ENCODE peak calls at places on chromosomes 1 and 21, in five cellular contexts. O is AG09309, K is ovary, V is GM12864, H is fibroblast of lung. R is an unnamed sample.

GRCh38 chr1:197911857-197912696 is 5.1 kb upstream of the LHX9 start:
- DNase-seq in H (no peak), V (no peak), K (peak; percentile 18), O (no peak), R (peak; percentile 33)

GRCh38 chr1:220875233-220875632 is 4.0 kb upstream of the HLX start:
- DNase-seq in K (no peak), V (no peak), H (no peak), O (no peak), R (no peak)

GRCh38 chr1:25198731-25199231 is 33.5 kb downstream of the SYF2 start:
- DNase-seq in O (no peak), V (no peak), K (no peak), H (no peak), R (no peak)

GRCh38 chr1:71817028-71817427 is 465.3 kb downstream of the NEGR1 start:
- DNase-seq in V (no peak), H (no peak), K (no peak), O (no peak), R (no peak)

GRCh38 chr1:8097077-8097799 is 71.1 kb upstream of the ERRFI1 start:
- DNase-seq in V (peak; percentile 68), O (peak; percentile 76), H (peak; percentile 93), K (no peak), R (no peak)

GRCh38 chr1:202745313-202745888 is 35.1 kb upstream of the SYT2 start:
- DNase-seq in O (no peak), H (no peak), K (no peak), V (no peak), R (no peak)

GRCh38 chr1:156749429-156750118 is 1.9 kb downstream of the HDGF start:
- DNase-seq in H (no peak), O (no peak), K (no peak), V (no peak), R (no peak)

GRCh38 chr1:91148641-91149069 is 126.8 kb upstream of the ZNF644 start:
- DNase-seq in K (no peak), O (no peak), H (peak; percentile 17), V (no peak), R (no peak)

GRCh38 chr21:44509539-44509938 is 30.5 kb downstream of the KRTAP10-1 start:
- DNase-seq in O (no peak), K (no peak), V (no peak), H (no peak), R (no peak)

GRCh38 chr1:54212872-54213271 is 12.9 kb downstream of the MRPL37 start:
- DNase-seq in O (no peak), H (no peak), K (no peak), V (no peak), R (no peak)

GRCh38 chr21:14825405-14826032 is 239.3 kb downstream of the NRIP1 start:
- DNase-seq in K (no peak), V (peak; percentile 43), O (no peak), H (no peak), R (no peak)

GRCh38 chr21:20882462-20883415 is 115.5 kb upstream of the NCAM2 start:
- DNase-seq in H (peak; percentile 53), K (no peak), V (no peak), O (no peak), R (peak; percentile 53)

GRCh38 chr1:145977016-145977415 is 12.5 kb downstream of the POLR3GL start:
- DNase-seq in V (no peak), O (no peak), K (peak; percentile 32), H (no peak), R (no peak)

GRCh38 chr1:91428182-91428798 is 23.7 kb upstream of the HFM1 start:
- DNase-seq in K (no peak), H (no peak), O (no peak), V (no peak), R (peak; percentile 30)

GRCh38 chr1:217524787-217525520 is 105.9 kb downstream of the GPATCH2 start:
- DNase-seq in H (peak; percentile 71), K (no peak), V (no peak), O (no peak), R (no peak)

GRCh38 chr1:157963713-157964112 is 29.7 kb upstream of the KIRREL1 start:
- DNase-seq in K (peak; percentile 73), H (peak; percentile 71), O (no peak), V (no peak), R (peak; percentile 85)

GRCh38 chr1:15836772-15837669 is 10.5 kb upstream of the SPEN start:
- DNase-seq in V (no peak), O (no peak), H (no peak), K (peak; percentile 47), R (no peak)

GRCh38 chr21:42974832-42975820 is 764 bp downstream of the PKNOX1 start:
- DNase-seq in K (peak; percentile 65), V (no peak), H (peak; percentile 73), O (no peak), R (no peak)

GRCh38 chr1:32695098-32695904 is 7.3 kb downstream of the SYNC start:
- DNase-seq in K (peak; percentile 50), O (peak; percentile 63), H (peak; percentile 67), V (no peak), R (no peak)

GRCh38 chr1:113074237-113074636 is 1.2 kb downstream of the LRIG2 start:
- DNase-seq in V (peak; percentile 25), K (no peak), O (no peak), H (no peak), R (no peak)
- TF ChIP-seq CTCF in V (no peak), K (no peak), O (no peak), H (no peak), R (no peak)

GRCh38 chr1:237124856-237125462 is 83.0 kb downstream of the RYR2 start:
- DNase-seq in V (no peak), H (peak; percentile 9), K (no peak), O (no peak), R (no peak)
- TF ChIP-seq CTCF in V (peak; percentile 65), H (peak; percentile 33), K (no peak), O (no peak), R (peak; percentile 39)

GRCh38 chr1:117120774-117121588 is 568 bp downstream of the TRIM45 start:
- DNase-seq in H (no peak), O (no peak), K (no peak), V (no peak), R (peak; percentile 6)

GRCh38 chr1:117121589-117122296 is at the start of gene TRIM45:
- DNase-seq in K (peak; percentile 97), V (peak; percentile 56), O (peak; percentile 82), H (peak; percentile 97), R (peak; percentile 96)

GRCh38 chr1:117123274-117123673 is 1.7 kb upstream of the TRIM45 start:
- DNase-seq in O (no peak), V (no peak), H (no peak), K (no peak), R (no peak)

GRCh38 chr1:117118101-117118500 is 3.4 kb downstream of the TRIM45 start:
- DNase-seq in H (no peak), K (no peak), V (no peak), O (no peak), R (no peak)

DNA sequence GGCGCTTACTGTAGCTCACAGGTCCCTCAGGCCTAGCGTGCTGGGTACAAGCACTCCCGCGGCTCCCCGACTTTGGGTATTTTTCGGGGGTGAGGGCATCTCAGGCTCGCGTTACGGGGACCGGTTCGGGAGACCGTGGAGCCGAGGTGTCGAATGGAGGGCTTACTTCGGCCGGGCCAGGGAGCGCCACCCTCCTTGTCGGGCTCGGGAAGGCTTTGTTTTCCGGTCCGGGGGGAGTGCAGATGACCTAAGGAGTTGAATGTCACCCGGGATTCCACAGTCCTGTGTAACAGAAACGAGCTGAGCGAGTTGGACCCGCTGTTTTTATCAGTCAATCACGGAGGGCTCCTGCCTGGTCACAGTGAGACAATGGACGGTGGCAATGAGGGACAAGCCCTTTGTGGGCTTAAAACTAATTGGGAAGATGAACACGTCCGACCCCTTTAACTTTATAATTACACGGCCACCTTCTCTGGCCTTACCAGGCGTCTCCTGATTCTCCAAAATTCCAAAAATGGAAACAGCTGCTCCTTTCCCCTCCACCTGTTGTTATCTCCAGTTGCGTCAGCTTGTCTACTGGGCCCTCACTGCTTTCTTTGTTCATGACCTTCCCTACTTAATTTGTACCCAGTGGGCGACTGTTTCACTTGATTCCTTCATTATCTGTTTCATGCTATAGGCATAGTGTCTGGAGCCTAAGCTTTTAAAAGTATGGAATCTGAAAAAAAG is 912 bp upstream of the TRIM45 start:
- DNase-seq in O (no peak), H (no peak), V (no peak), K (no peak), R (no peak)
- TF ChIP-seq CTCF in O (no peak), H (no peak), V (no peak), K (no peak), R (no peak)

GRCh38 chr21:25862112-25862511 is 127.3 kb downstream of the GABPA start:
- DNase-seq in V (no peak), O (no peak), H (no peak), K (no peak), R (no peak)
- TF ChIP-seq CTCF in V (no peak), O (no peak), H (no peak), K (no peak), R (no peak)

R was measured in nephron progenitor cell.